ENCODE peak calls at places on chromosomes 16 and 17, in nine cellular contexts. One of them, this sample, is unnamed.

GRCh38 chr17:57326764-57327163 is 70.4 kb downstream of the MSI2 start:
- DNase-seq in upper lobe of right lung: no peak
- DNase-seq in heart right ventricle: no peak
- DNase-seq in fibroblast of lung: no peak
- DNase-seq in right atrium auricular region: no peak
- DNase-seq in endodermal cell: no peak
- DNase-seq in mammary epithelial cell: no peak
- DNase-seq in hepatocyte: no peak
- DNase-seq in A549: no peak
- DNase-seq in this sample: no peak

GRCh38 chr17:62178579-62178978 is 113.5 kb upstream of the MED13 start:
- DNase-seq in upper lobe of right lung: no peak
- DNase-seq in heart right ventricle: no peak
- DNase-seq in fibroblast of lung: peak; percentile 25
- DNase-seq in right atrium auricular region: no peak
- DNase-seq in endodermal cell: no peak
- DNase-seq in mammary epithelial cell: peak; percentile 87
- DNase-seq in hepatocyte: peak; percentile 16
- DNase-seq in A549: peak; percentile 47
- DNase-seq in this sample: no peak

GRCh38 chr16:11497851-11498289 is 88.8 kb downstream of the LITAF start:
- DNase-seq in upper lobe of right lung: no peak
- DNase-seq in heart right ventricle: no peak
- DNase-seq in fibroblast of lung: peak; percentile 67
- DNase-seq in right atrium auricular region: peak; percentile 72
- DNase-seq in endodermal cell: no peak
- DNase-seq in mammary epithelial cell: peak; percentile 66
- DNase-seq in hepatocyte: peak; percentile 66
- DNase-seq in A549: peak; percentile 81
- DNase-seq in this sample: no peak

GRCh38 chr16:70348991-70349390 is 2.3 kb downstream of the DDX19A start:
- DNase-seq in upper lobe of right lung: no peak
- DNase-seq in heart right ventricle: peak; percentile 21
- DNase-seq in fibroblast of lung: no peak
- DNase-seq in right atrium auricular region: no peak
- DNase-seq in endodermal cell: no peak
- DNase-seq in mammary epithelial cell: no peak
- DNase-seq in hepatocyte: no peak
- DNase-seq in A549: no peak
- DNase-seq in this sample: no peak

GRCh38 chr17:43092891-43093290 is 32.3 kb downstream of the BRCA1 start:
- DNase-seq in upper lobe of right lung: no peak
- DNase-seq in heart right ventricle: no peak
- DNase-seq in fibroblast of lung: peak; percentile 55
- DNase-seq in right atrium auricular region: no peak
- DNase-seq in endodermal cell: no peak
- DNase-seq in mammary epithelial cell: no peak
- DNase-seq in hepatocyte: no peak
- DNase-seq in A549: no peak
- DNase-seq in this sample: no peak

GRCh38 chr16:82229800-82230619 is 60.0 kb upstream of the MPHOSPH6 start:
- DNase-seq in upper lobe of right lung: peak; percentile 81
- DNase-seq in heart right ventricle: peak; percentile 63
- DNase-seq in fibroblast of lung: peak; percentile 52
- DNase-seq in right atrium auricular region: peak; percentile 60
- DNase-seq in endodermal cell: peak; percentile 94
- DNase-seq in mammary epithelial cell: peak; percentile 60
- DNase-seq in hepatocyte: peak; percentile 88
- DNase-seq in A549: peak; percentile 73
- DNase-seq in this sample: peak; percentile 56

GRCh38 chr17:47776330-47777197 is 43.5 kb downstream of the TBX21 start:
- DNase-seq in upper lobe of right lung: no peak
- DNase-seq in heart right ventricle: no peak
- DNase-seq in fibroblast of lung: peak; percentile 24
- DNase-seq in right atrium auricular region: no peak
- DNase-seq in endodermal cell: peak; percentile 70
- DNase-seq in mammary epithelial cell: peak; percentile 29
- DNase-seq in hepatocyte: peak; percentile 51
- DNase-seq in A549: peak; percentile 71
- DNase-seq in this sample: no peak

GRCh38 chr17:31313982-31314787 is at the start of gene EVI2B:
- DNase-seq in upper lobe of right lung: no peak
- DNase-seq in heart right ventricle: no peak
- DNase-seq in fibroblast of lung: peak; percentile 46
- DNase-seq in right atrium auricular region: no peak
- DNase-seq in endodermal cell: no peak
- DNase-seq in mammary epithelial cell: peak; percentile 79
- DNase-seq in hepatocyte: no peak
- DNase-seq in A549: peak; percentile 34
- DNase-seq in this sample: no peak

GRCh38 chr17:40311575-40311974 is 2.6 kb downstream of the RARA start:
- DNase-seq in upper lobe of right lung: peak; percentile 82
- DNase-seq in heart right ventricle: peak; percentile 71
- DNase-seq in fibroblast of lung: no peak
- DNase-seq in right atrium auricular region: no peak
- DNase-seq in endodermal cell: no peak
- DNase-seq in mammary epithelial cell: peak; percentile 51
- DNase-seq in hepatocyte: no peak
- DNase-seq in A549: no peak
- DNase-seq in this sample: no peak

GRCh38 chr16:82631701-82632685 is 5.2 kb downstream of the CDH13 start:
- DNase-seq in upper lobe of right lung: no peak
- DNase-seq in heart right ventricle: no peak
- DNase-seq in fibroblast of lung: no peak
- DNase-seq in right atrium auricular region: no peak
- DNase-seq in endodermal cell: peak; percentile 75
- DNase-seq in mammary epithelial cell: peak; percentile 53
- DNase-seq in hepatocyte: no peak
- DNase-seq in A549: peak; percentile 19
- DNase-seq in this sample: no peak

GRCh38 chr17:61000911-61001310 is 323.3 kb downstream of the BCAS3 start:
- DNase-seq in upper lobe of right lung: no peak
- DNase-seq in heart right ventricle: no peak
- DNase-seq in fibroblast of lung: peak; percentile 53
- DNase-seq in right atrium auricular region: no peak
- DNase-seq in endodermal cell: no peak
- DNase-seq in mammary epithelial cell: no peak
- DNase-seq in hepatocyte: peak; percentile 11
- DNase-seq in A549: peak; percentile 53
- DNase-seq in this sample: peak; percentile 26

GRCh38 chr17:45283711-45284110 is 21.8 kb upstream of the SPATA32 start:
- DNase-seq in upper lobe of right lung: no peak
- DNase-seq in heart right ventricle: no peak
- DNase-seq in fibroblast of lung: no peak
- DNase-seq in right atrium auricular region: no peak
- DNase-seq in endodermal cell: no peak
- DNase-seq in mammary epithelial cell: no peak
- DNase-seq in hepatocyte: no peak
- DNase-seq in A549: no peak
- DNase-seq in this sample: no peak

GRCh38 chr17:45284176-45285140 is 22.6 kb upstream of the SPATA32 start:
- DNase-seq in upper lobe of right lung: peak; percentile 70
- DNase-seq in heart right ventricle: peak; percentile 65
- DNase-seq in fibroblast of lung: no peak
- DNase-seq in right atrium auricular region: no peak
- DNase-seq in endodermal cell: peak; percentile 79
- DNase-seq in mammary epithelial cell: peak; percentile 93
- DNase-seq in hepatocyte: no peak
- DNase-seq in A549: peak; percentile 65
- DNase-seq in this sample: no peak

GRCh38 chr17:45279898-45280297 is 18.0 kb upstream of the SPATA32 start:
- DNase-seq in upper lobe of right lung: no peak
- DNase-seq in heart right ventricle: no peak
- DNase-seq in fibroblast of lung: no peak
- DNase-seq in right atrium auricular region: no peak
- DNase-seq in endodermal cell: no peak
- DNase-seq in mammary epithelial cell: no peak
- DNase-seq in hepatocyte: no peak
- DNase-seq in A549: no peak
- DNase-seq in this sample: no peak

GRCh38 chr17:45286286-45286685 is 24.4 kb upstream of the SPATA32 start:
- DNase-seq in upper lobe of right lung: no peak
- DNase-seq in heart right ventricle: no peak
- DNase-seq in fibroblast of lung: no peak
- DNase-seq in right atrium auricular region: no peak
- DNase-seq in endodermal cell: no peak
- DNase-seq in mammary epithelial cell: no peak
- DNase-seq in hepatocyte: no peak
- DNase-seq in A549: no peak
- DNase-seq in this sample: no peak

DNA sequence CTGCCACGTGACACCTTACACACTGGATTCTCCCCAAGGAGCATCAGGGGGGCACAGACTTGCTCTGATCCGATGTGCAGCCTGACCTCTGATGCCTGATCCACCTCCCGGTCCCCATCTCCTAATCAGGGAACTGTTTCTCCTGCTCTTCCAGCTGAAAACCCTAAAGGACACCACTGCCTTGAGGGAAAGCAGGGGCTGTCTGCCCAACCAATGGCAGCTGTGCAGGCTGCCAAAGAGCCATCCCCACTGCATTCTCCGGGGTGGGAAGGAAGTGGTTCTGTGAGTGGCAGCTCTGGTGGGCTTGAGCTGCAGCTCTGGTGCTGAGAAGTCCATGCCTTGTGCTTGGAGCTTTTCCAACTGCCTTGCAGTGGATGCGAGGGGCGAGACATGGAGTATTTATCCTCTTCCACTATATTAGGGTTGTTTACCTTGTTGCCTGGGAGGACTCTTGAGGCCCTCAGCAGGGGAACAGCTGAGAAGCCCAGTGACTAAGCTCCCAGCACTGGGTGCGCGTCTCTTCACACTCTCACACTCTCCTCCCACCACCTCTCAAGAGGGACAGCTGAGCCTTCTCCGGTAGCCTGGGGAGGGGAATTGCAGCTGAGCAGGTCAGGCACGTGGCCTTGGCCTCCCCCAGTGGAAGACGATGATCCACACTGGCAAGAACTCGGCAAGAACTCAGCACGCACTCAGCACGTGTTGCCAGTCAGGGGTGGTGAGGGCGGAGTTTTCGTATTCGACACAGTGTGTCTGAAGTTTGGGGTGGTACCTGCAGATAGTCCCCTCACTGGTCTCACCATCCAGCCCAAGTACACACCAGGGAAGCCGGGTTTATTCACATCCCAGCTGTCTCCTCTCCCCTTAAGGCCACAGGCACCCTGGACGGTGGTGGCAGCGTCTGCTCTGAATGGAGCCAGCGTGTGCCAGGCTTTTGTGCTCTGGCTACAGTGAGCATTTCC is 21.1 kb upstream of the SPATA32 start:
- DNase-seq in upper lobe of right lung: peak; percentile 71
- DNase-seq in heart right ventricle: no peak
- DNase-seq in fibroblast of lung: peak; percentile 86
- DNase-seq in right atrium auricular region: peak; percentile 76
- DNase-seq in endodermal cell: peak; percentile 77
- DNase-seq in mammary epithelial cell: no peak
- DNase-seq in hepatocyte: peak; percentile 58
- DNase-seq in A549: no peak
- DNase-seq in this sample: peak; percentile 62
- H3K27ac ChIP-seq in upper lobe of right lung: peak overlapping the region; percentile 30
- H3K27ac ChIP-seq in heart right ventricle: peak overlapping the region; percentile 80
- H3K27ac ChIP-seq in fibroblast of lung: peak overlapping the region; percentile 30
- H3K27ac ChIP-seq in right atrium auricular region: peak overlapping the region; percentile 90
- H3K27ac ChIP-seq in endodermal cell: peak overlapping the region; percentile 11
- H3K27ac ChIP-seq in mammary epithelial cell: no peak overlapping the region
- H3K27ac ChIP-seq in hepatocyte: peak overlapping the region; percentile 37
- H3K27ac ChIP-seq in A549: peak overlapping the region; percentile 16
- H3K27ac ChIP-seq in this sample: peak overlapping the region; percentile 80

DNA sequence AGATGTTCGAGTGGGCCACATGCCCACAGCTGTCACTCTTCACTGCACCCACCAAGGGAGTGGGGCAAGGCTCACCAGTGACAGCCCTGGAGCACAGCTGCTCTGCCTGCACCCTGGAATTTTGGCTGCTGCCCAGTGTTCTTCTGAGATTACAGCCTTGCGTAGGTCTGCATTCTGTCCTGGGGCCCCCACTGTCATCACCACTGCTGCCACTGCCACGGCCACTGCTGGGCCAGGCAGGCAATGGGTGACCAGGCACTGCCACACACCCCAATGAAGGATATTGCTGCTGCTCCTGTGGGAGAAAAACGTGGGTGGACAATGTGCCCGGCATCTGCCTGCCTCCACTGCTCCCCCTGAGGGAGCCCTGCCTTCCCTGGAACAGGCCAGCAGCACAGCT is 1717.0 kb downstream of the TP53TG3F start:
- DNase-seq in upper lobe of right lung: no peak
- DNase-seq in heart right ventricle: peak; percentile 36
- DNase-seq in fibroblast of lung: no peak
- DNase-seq in right atrium auricular region: peak; percentile 59
- DNase-seq in endodermal cell: no peak
- DNase-seq in mammary epithelial cell: no peak
- DNase-seq in hepatocyte: no peak
- DNase-seq in A549: no peak
- DNase-seq in this sample: no peak
- H3K9me3 ChIP-seq in upper lobe of right lung: no peaks in the 10 kb centered on the region
- H3K9me3 ChIP-seq in heart right ventricle: no peaks in the 10 kb centered on the region
- H3K9me3 ChIP-seq in fibroblast of lung: no peaks in the 10 kb centered on the region
- H3K9me3 ChIP-seq in right atrium auricular region: no peaks in the 10 kb centered on the region
- H3K9me3 ChIP-seq in endodermal cell: peaks cover 55% of the 10 kb centered on the region
- H3K9me3 ChIP-seq in mammary epithelial cell: peaks cover 6% of the 10 kb centered on the region
- H3K9me3 ChIP-seq in hepatocyte: no peaks in the 10 kb centered on the region
- H3K9me3 ChIP-seq in A549: no peaks in the 10 kb centered on the region
- H3K9me3 ChIP-seq in this sample: peaks cover 41% of the 10 kb centered on the region

DNA sequence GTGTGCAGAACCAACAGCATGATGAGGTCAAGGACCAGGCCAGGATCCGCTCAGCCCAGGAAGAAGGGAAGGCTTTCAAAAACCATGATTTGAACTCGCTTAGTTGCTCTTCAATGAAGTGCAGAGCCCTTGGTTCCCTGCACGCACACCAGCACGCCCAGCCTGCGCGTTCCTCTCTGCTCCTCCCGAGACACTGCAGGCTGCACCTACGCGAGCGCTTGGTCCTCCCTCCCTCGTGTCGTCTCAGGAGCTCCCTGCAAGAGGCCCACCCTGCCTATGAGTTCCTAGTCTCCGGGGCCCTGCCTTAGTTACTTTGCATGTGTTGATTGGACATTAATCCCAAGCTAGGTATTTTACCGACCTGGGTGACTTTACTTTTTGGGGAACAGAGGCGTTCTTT is 132.9 kb upstream of the TNRC6C start:
- DNase-seq in upper lobe of right lung: peak; percentile 51
- DNase-seq in heart right ventricle: no peak
- DNase-seq in fibroblast of lung: no peak
- DNase-seq in right atrium auricular region: no peak
- DNase-seq in endodermal cell: no peak
- DNase-seq in mammary epithelial cell: no peak
- DNase-seq in hepatocyte: no peak
- DNase-seq in A549: no peak
- DNase-seq in this sample: no peak
- TF ChIP-seq CTCF in upper lobe of right lung: no peak
- TF ChIP-seq CTCF in heart right ventricle: no peak
- TF ChIP-seq CTCF in fibroblast of lung: no peak
- TF ChIP-seq CTCF in right atrium auricular region: no peak
- TF ChIP-seq CTCF in endodermal cell: no peak
- TF ChIP-seq CTCF in mammary epithelial cell: no peak
- TF ChIP-seq CTCF in hepatocyte: no peak
- TF ChIP-seq CTCF in A549: no peak
- TF ChIP-seq CTCF in this sample: no peak

DNA sequence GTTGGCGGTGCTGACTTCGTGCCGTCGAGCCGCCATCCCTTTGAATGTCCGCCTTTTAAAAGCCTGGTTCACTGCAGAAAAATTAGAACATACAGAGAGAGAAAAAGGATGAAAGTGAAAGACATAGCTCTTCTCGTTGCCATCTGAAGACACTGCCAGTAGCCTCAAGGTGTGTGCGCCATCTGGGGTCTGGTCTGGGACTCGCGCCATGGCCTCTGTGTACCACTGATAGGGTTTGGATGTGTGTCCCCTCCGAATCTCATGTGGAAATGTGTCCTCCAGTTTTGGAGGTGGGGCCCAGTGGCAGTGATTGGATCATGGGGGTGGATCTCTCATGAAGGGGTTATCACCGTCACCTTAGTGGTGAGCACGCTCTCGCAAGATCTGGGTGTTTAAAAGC is 15.5 kb downstream of the GSE1 start:
- DNase-seq in upper lobe of right lung: no peak
- DNase-seq in heart right ventricle: no peak
- DNase-seq in fibroblast of lung: no peak
- DNase-seq in right atrium auricular region: no peak
- DNase-seq in endodermal cell: peak; percentile 70
- DNase-seq in mammary epithelial cell: no peak
- DNase-seq in hepatocyte: no peak
- DNase-seq in A549: no peak
- DNase-seq in this sample: no peak
- H3K27ac ChIP-seq in upper lobe of right lung: no peak overlapping the region
- H3K27ac ChIP-seq in heart right ventricle: peak overlapping the region; percentile 79
- H3K27ac ChIP-seq in fibroblast of lung: no peak overlapping the region
- H3K27ac ChIP-seq in right atrium auricular region: peak overlapping the region; percentile 92
- H3K27ac ChIP-seq in endodermal cell: peak overlapping the region; percentile 63
- H3K27ac ChIP-seq in mammary epithelial cell: no peak overlapping the region
- H3K27ac ChIP-seq in hepatocyte: no peak overlapping the region
- H3K27ac ChIP-seq in A549: no peak overlapping the region
- H3K27ac ChIP-seq in this sample: no peak overlapping the region

This sample was measured in AG04450.